ENCODE peak calls at places on chromosomes 13 and 19, in seven cellular contexts. P is H9, R is PC-3, I is IMR-90, Y is mammary epithelial cell, F is fibroblast of lung, S is uterus. C is an unnamed sample.

GRCh38 chr13:109971006-109971744 is 184.8 kb upstream of the IRS2 start:
- DNase-seq in P (no peak), R (no peak), I (no peak), Y (no peak), F (no peak), S (no peak), C (no peak)

GRCh38 chr19:888615-889385 is 4.2 kb downstream of the MED16 start:
- DNase-seq in P (no peak), R (no peak), I (no peak), Y (no peak), F (no peak), S (no peak), C (peak; percentile 73)

GRCh38 chr19:38839816-38840582 is 8.4 kb upstream of the ECH1 start:
- DNase-seq in P (no peak), R (no peak), I (peak; percentile 40), Y (peak; percentile 29), F (no peak), S (no peak), C (no peak)

GRCh38 chr19:6014551-6015135 is 36.7 kb upstream of the RANBP3 start:
- DNase-seq in P (no peak), R (no peak), I (no peak), Y (no peak), F (no peak), S (no peak), C (no peak)

GRCh38 chr13:39501711-39502324 is 101.2 kb downstream of the LHFPL6 start:
- DNase-seq in P (no peak), R (no peak), I (no peak), Y (no peak), F (no peak), S (no peak), C (no peak)

GRCh38 chr19:44741841-44742352 is 6.6 kb upstream of the BCL3 start:
- DNase-seq in P (peak; percentile 59), R (peak; percentile 98), I (peak; percentile 100), Y (peak; percentile 99), F (peak; percentile 100), S (peak; percentile 99), C (no peak)

GRCh38 chr13:51645154-51645650 is 60.9 kb downstream of the WDFY2 start:
- DNase-seq in P (no peak), R (no peak), I (peak; percentile 57), Y (peak; percentile 63), F (peak; percentile 90), S (no peak), C (peak; percentile 87)

GRCh38 chr19:8611391-8611883 is 922 bp upstream of the ADAMTS10 start:
- DNase-seq in P (no peak), R (no peak), I (no peak), Y (no peak), F (no peak), S (peak; percentile 36), C (no peak)

GRCh38 chr19:1088419-1089066 is 6.6 kb downstream of the POLR2E start:
- DNase-seq in P (no peak), R (no peak), I (no peak), Y (no peak), F (no peak), S (no peak), C (no peak)

GRCh38 chr13:110232756-110233155 is 74.2 kb downstream of the COL4A1 start:
- DNase-seq in P (no peak), R (no peak), I (no peak), Y (no peak), F (peak; percentile 82), S (no peak), C (no peak)

GRCh38 chr19:22517496-22518411 is 95.6 kb upstream of the ZNF98 start:
- DNase-seq in P (no peak), R (no peak), I (no peak), Y (no peak), F (no peak), S (no peak), C (no peak)

DNA sequence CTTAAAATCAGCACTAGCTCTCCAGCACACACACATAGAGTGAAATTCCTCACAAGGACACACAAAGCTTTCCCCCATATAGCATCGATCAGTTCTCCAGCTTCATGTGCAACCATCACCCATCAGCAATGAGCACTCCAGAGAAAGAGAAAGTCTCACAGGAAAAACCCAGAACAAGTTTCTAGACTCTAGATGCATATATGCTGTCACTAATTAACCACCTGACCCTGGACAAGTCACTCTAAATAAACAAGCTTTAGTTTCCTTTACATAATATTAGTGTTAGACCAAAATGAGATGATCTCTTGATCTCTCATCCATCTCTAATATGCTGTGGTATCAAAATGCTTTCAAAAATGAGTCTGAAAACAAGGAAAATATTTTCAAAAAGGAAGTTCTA is 81.2 kb downstream of the TBC1D4 start:
- DNase-seq in P (no peak), R (no peak), I (no peak), Y (no peak), F (no peak), S (no peak), C (no peak)
- H3K4me1 ChIP-seq in P (no peaks in the 10 kb centered on the region), R (no peaks in the 10 kb centered on the region), I (peaks cover 5% of the 10 kb centered on the region), Y (no peaks in the 10 kb centered on the region), F (no peaks in the 10 kb centered on the region), S (no peaks in the 10 kb centered on the region), C (no peaks in the 10 kb centered on the region)

DNA sequence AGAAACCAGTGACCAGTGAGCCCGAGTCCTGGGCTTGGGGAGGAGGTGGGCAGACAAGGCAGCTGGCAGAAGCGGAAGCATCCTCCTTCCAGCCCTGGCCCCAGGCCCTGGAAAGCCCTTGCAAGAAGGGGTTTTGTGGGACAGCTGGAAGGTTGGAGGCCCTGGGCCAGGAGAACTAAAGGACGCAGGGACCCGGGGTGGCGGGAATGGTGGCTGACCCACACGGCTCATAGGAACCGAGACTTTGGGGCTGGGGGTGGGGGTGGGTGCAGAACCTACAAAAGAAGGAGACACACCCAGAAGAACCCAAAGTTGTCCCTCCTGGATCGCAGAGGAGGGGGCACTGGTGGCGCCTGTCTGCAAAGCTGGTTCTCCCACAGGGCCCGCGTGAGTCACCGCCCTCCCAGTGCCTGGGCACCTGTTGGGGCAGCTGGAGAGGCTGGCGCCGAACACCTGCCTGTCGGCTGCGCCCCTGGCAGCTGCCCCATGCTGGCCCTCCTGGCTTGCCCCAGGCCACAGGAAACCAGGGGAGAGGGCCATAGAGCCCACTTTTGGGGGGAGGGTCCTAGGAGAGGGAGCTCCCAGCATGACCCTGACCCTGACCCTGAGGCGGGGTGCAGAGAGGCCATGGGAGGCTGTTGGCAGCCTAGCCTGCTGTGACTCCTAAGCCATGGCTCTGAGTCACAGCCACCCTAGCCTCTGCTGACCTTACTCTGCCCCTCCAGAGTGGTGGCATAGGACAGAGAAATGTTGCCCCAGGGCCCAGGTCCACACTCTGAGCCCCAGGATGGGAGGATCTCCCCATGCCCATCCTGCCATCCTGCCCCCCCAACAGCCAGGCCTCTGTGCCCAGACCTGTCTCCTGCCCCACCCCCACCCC is 768 bp downstream of the DMPK start:
- DNase-seq in P (no peak), R (peak; percentile 71), I (no peak), Y (peak; percentile 66), F (no peak), S (peak; percentile 43), C (no peak)
- H3K27ac ChIP-seq in P (no peak overlapping the region), R (peak overlapping the region; percentile 40), I (peak overlapping the region; percentile 94), Y (no peak overlapping the region), F (peak overlapping the region; percentile 90), S (peak overlapping the region; percentile 97), C (no peak overlapping the region)

GRCh38 chr13:27927444-27928352 is 7.9 kb downstream of the PDX1 start:
- DNase-seq in P (peak; percentile 48), R (no peak), I (no peak), Y (no peak), F (no peak), S (no peak), C (no peak)
- H3K27me3 ChIP-seq in P (peaks cover 90% of the 10 kb centered on the region), R (peaks cover 55% of the 10 kb centered on the region), I (peaks cover 83% of the 10 kb centered on the region), Y (peaks cover 76% of the 10 kb centered on the region), F (peaks cover 65% of the 10 kb centered on the region), S (peaks cover 2% of the 10 kb centered on the region), C (peaks cover 54% of the 10 kb centered on the region)

GRCh38 chr13:114061746-114062145 is 70.7 kb downstream of the RASA3 start:
- DNase-seq in P (no peak), R (no peak), I (no peak), Y (no peak), F (no peak), S (no peak), C (no peak)
- H3K4me1 ChIP-seq in P (no peaks in the 10 kb centered on the region), R (peaks cover 31% of the 10 kb centered on the region), I (peaks cover 33% of the 10 kb centered on the region), Y (peaks cover 37% of the 10 kb centered on the region), F (peaks cover 41% of the 10 kb centered on the region), S (peaks cover 22% of the 10 kb centered on the region), C (peaks cover 55% of the 10 kb centered on the region)

DNA sequence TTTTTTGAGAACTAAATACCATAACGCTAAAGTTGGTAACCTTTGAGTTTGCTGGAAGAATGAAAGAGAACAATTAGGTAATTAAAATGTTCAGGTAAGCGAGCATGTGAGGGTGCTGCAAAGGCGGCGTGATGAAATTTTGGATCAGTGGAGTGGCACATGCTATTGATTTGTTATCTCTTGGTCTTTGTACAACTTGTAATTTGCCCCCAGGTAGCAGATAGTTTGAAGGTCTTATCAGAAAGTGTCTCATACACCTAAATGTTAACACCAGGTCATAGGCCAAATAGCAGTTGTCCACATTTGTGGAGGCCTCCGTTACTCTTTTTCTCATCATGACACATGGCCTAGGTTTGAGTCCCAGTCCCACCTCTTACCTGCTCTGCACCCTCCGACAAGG is 14.9 kb downstream of the ARHGAP35 start:
- DNase-seq in P (no peak), R (no peak), I (no peak), Y (no peak), F (no peak), S (no peak), C (no peak)
- H3K27ac ChIP-seq in P (no peak overlapping the region), R (no peak overlapping the region), I (no peak overlapping the region), Y (peak overlapping the region; percentile 61), F (no peak overlapping the region), S (no peak overlapping the region), C (no peak overlapping the region)

GRCh38 chr13:22110368-22110767 is 439.5 kb downstream of the FGF9 start:
- DNase-seq in P (no peak), R (peak; percentile 38), I (no peak), Y (no peak), F (no peak), S (no peak), C (no peak)
- H3K27me3 ChIP-seq in P (no peaks in the 10 kb centered on the region), R (no peaks in the 10 kb centered on the region), I (no peaks in the 10 kb centered on the region), Y (no peaks in the 10 kb centered on the region), F (no peaks in the 10 kb centered on the region), S (no peaks in the 10 kb centered on the region), C (no peaks in the 10 kb centered on the region)

GRCh38 chr13:100438059-100438788 is 150.4 kb downstream of the GGACT start:
- DNase-seq in P (no peak), R (no peak), I (no peak), Y (no peak), F (no peak), S (no peak), C (no peak)
- H3K4me1 ChIP-seq in P (peaks cover 12% of the 10 kb centered on the region), R (peaks cover 9% of the 10 kb centered on the region), I (peaks cover 14% of the 10 kb centered on the region), Y (peaks cover 8% of the 10 kb centered on the region), F (peaks cover 10% of the 10 kb centered on the region), S (no peaks in the 10 kb centered on the region), C (no peaks in the 10 kb centered on the region)